ENCODE peak calls at places on chromosomes 6 and 20, in nine cellular contexts. G is IMR-90; V is CD8-positive, alpha-beta T cell; Y is hepatocyte; H is NT2/D1; L is spleen; N is psoas muscle; U is BE2C; T is H1. O is an unnamed sample. For H3K4me1, the result is how much of the 10 kb centered on the place peaks cover.

GRCh38 chr20:21529863-21530262 is 16.0 kb upstream of the NKX2-2 start:
- DNase-seq in G (no peak), V (no peak), Y (no peak), H (no peak), L (no peak), N (no peak), U (no peak), T (no peak), O (no peak)

GRCh38 chr6:129133770-129134192 is 250.8 kb downstream of the LAMA2 start:
- DNase-seq in G (peak), V (no peak), Y (no peak), H (no peak), L (no peak), N (no peak), U (no peak), T (no peak), O (no peak)

GRCh38 chr20:36469973-36470372 is 71.3 kb upstream of the MYL9 start:
- DNase-seq in G (no peak), V (no peak), Y (no peak), H (no peak), L (no peak), N (no peak), U (no peak), T (no peak), O (no peak)

GRCh38 chr6:31762356-31762755 is at the start of gene SAPCD1:
- DNase-seq in G (no peak), V (no peak), Y (no peak), H (no peak), L (peak), N (no peak), U (no peak), T (no peak), O (no peak)

GRCh38 chr6:37576336-37576737 is 76.6 kb upstream of the CCDC167 start:
- DNase-seq in G (peak), V (no peak), Y (no peak), H (no peak), L (no peak), N (no peak), U (no peak), T (no peak), O (no peak)

GRCh38 chr6:11232968-11233626 is 629 bp upstream of the NEDD9 start:
- DNase-seq in G (peak), V (no peak), Y (peak), H (no peak), L (no peak), N (no peak), U (no peak), T (peak), O (no peak)

GRCh38 chr20:1472556-1473243 is 6.1 kb upstream of the NSFL1C start:
- DNase-seq in G (no peak), V (no peak), Y (no peak), H (no peak), L (no peak), N (no peak), U (no peak), T (no peak), O (no peak)

GRCh38 chr6:37555040-37555781 is 55.5 kb upstream of the CCDC167 start:
- DNase-seq in G (no peak), V (no peak), Y (no peak), H (no peak), L (no peak), N (no peak), U (no peak), T (no peak), O (no peak)

GRCh38 chr6:25006565-25007001 is 70.8 kb upstream of the RIPOR2 start:
- DNase-seq in G (no peak), V (no peak), Y (peak), H (no peak), L (peak), N (peak), U (no peak), T (no peak), O (peak)

GRCh38 chr6:43096451-43097097 is 20.5 kb downstream of the PTK7 start:
- DNase-seq in G (peak), V (no peak), Y (peak), H (no peak), L (peak), N (no peak), U (no peak), T (no peak), O (peak)

GRCh38 chr6:131980791-131981623 is 29.8 kb upstream of the CCN2 start:
- DNase-seq in G (no peak), V (no peak), Y (peak), H (no peak), L (no peak), N (no peak), U (no peak), T (no peak), O (no peak)

GRCh38 chr20:478949-479429 is 16.7 kb upstream of the TBC1D20 start:
- DNase-seq in G (peak), V (no peak), Y (peak), H (peak), L (no peak), N (no peak), U (peak), T (no peak), O (no peak)

GRCh38 chr6:117513778-117514371 is 31.4 kb downstream of the DCBLD1 start:
- DNase-seq in G (no peak), V (no peak), Y (no peak), H (no peak), L (no peak), N (no peak), U (no peak), T (no peak), O (no peak)
- H3K4me1 ChIP-seq in G (under half), V (under half), Y (under half), H (under half), L (under half), N (under half), U (under half), T (under half), O (under half)

GRCh38 chr6:111680013-111680712 is 74.5 kb upstream of the TRAF3IP2 start:
- DNase-seq in G (no peak), V (no peak), Y (no peak), H (no peak), L (no peak), N (no peak), U (no peak), T (no peak), O (no peak)
- H3K4me1 ChIP-seq in G (under half), V (under half), Y (under half), H (under half), L (under half), N (under half), U (under half), T (under half), O (under half)

GRCh38 chr6:124970763-124971162 is 8.5 kb downstream of the RNF217 start:
- DNase-seq in G (no peak), V (no peak), Y (no peak), H (no peak), L (no peak), N (no peak), U (no peak), T (no peak), O (no peak)
- H3K4me1 ChIP-seq in G (under half), V (under half), Y (under half), H (under half), L (under half), N (half or more), U (under half), T (under half), O (under half)

GRCh38 chr6:85402922-85403321 is 47.0 kb upstream of the NT5E start:
- DNase-seq in G (no peak), V (no peak), Y (no peak), H (no peak), L (no peak), N (no peak), U (no peak), T (no peak), O (no peak)
- H3K4me1 ChIP-seq in G (under half), V (half or more), Y (under half), H (under half), L (under half), N (under half), U (under half), T (under half), O (under half)

GRCh38 chr6:137218473-137218916 is 690 bp downstream of the IFNGR1 start:
- DNase-seq in G (peak), V (peak), Y (peak), H (no peak), L (no peak), N (peak), U (peak), T (no peak), O (no peak)
- H3K4me1 ChIP-seq in G (under half), V (under half), Y (under half), H (under half), L (half or more), N (half or more), U (under half), T (under half), O (under half)

GRCh38 chr20:62916703-62917476 is 9.4 kb downstream of the DIDO1 start:
- DNase-seq in G (no peak), V (no peak), Y (no peak), H (no peak), L (no peak), N (no peak), U (no peak), T (no peak), O (peak)
- H3K4me1 ChIP-seq in G (under half), V (half or more), Y (under half), H (under half), L (half or more), N (half or more), U (under half), T (under half), O (under half)

DNA sequence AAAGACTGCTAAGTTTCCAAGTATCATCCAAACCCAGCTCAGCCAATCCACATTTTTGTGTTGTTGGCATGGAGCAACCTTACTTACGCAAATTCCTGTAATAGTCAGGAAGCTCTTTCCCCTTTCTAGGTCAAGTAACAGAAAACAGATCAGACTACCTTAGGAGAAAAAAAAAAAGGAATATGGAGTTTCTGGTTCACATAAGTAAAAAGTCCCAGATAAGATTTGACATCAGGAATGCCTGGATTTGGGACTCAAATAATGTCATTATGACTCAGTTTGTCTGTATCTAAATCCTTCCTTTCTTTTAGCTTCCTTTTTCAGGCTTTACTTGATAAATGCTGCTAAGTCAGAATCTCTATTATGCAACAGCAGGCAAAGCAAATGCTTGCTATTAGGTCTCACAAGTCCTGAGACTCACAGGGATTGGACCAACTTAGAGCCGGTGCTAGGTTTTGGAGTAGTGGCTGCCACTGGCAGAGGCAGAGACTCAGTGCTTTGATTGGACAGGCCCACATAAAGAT is 44.5 kb downstream of the NCOA7 start:
- DNase-seq in G (peak), V (no peak), Y (peak), H (no peak), L (no peak), N (no peak), U (peak), T (no peak), O (peak)
- H3K4me1 ChIP-seq in G (under half), V (under half), Y (under half), H (under half), L (under half), N (under half), U (half or more), T (under half), O (under half)

GRCh38 chr6:122808121-122808885 is 19.2 kb downstream of the SMPDL3A start:
- DNase-seq in G (no peak), V (no peak), Y (no peak), H (no peak), L (no peak), N (no peak), U (no peak), T (no peak), O (no peak)
- H3K4me1 ChIP-seq in G (under half), V (under half), Y (under half), H (under half), L (under half), N (under half), U (under half), T (under half), O (under half)

GRCh38 chr20:64214952-64215351 is 40.6 kb upstream of the PCMTD2 start:
- DNase-seq in G (no peak), V (no peak), Y (no peak), H (no peak), L (no peak), N (no peak), U (no peak), T (no peak), O (no peak)

GRCh38 chr20:64216036-64216435 is 39.5 kb upstream of the PCMTD2 start:
- DNase-seq in G (no peak), V (no peak), Y (no peak), H (no peak), L (no peak), N (no peak), U (no peak), T (no peak), O (no peak)

GRCh38 chr20:64217539-64217938 is 38.0 kb upstream of the PCMTD2 start:
- DNase-seq in G (no peak), V (no peak), Y (no peak), H (no peak), L (no peak), N (no peak), U (peak), T (no peak), O (no peak)

GRCh38 chr20:64219202-64219601 is 36.3 kb upstream of the PCMTD2 start:
- DNase-seq in G (no peak), V (no peak), Y (no peak), H (no peak), L (no peak), N (no peak), U (no peak), T (no peak), O (no peak)

GRCh38 chr20:64216910-64217309 is 38.6 kb upstream of the PCMTD2 start:
- DNase-seq in G (no peak), V (no peak), Y (no peak), H (no peak), L (no peak), N (no peak), U (no peak), T (no peak), O (no peak)
- H3K4me1 ChIP-seq in G (under half), V (under half), Y (under half), H (under half), L (under half), N (under half), U (under half), T (under half), O (under half)

O was measured in ovary.